ENCODE peak calls at places on chromosomes 2 and 18, in four cellular contexts. X is NCI-H187 treated with DMSO at 0.1 percent for 48 hours, T is A549, K is uterus. F is an unnamed sample.

GRCh38 chr2:238703436-238703835 is 144.4 kb upstream of the TWIST2 start:
- DNase-seq in X (no peak), T (no peak), K (no peak), F (no peak)

GRCh38 chr18:6413554-6414117 is 1.1 kb downstream of the L3MBTL4 start:
- DNase-seq in X (no peak), T (no peak), K (no peak), F (no peak)

GRCh38 chr2:106581276-106581675 is 94.1 kb downstream of the CD8B2 start:
- DNase-seq in X (no peak), T (no peak), K (no peak), F (no peak)

GRCh38 chr2:10344105-10345066 is 41.7 kb downstream of the HPCAL1 start:
- DNase-seq in X (no peak), T (no peak), K (no peak), F (no peak)

GRCh38 chr2:97730245-97730644 is 16.9 kb downstream of the ZAP70 start:
- DNase-seq in X (no peak), T (no peak), K (no peak), F (no peak)

GRCh38 chr2:96111823-96112500 is 4.4 kb downstream of the ADRA2B start:
- DNase-seq in X (no peak), T (no peak), K (no peak), F (no peak)

GRCh38 chr2:226738191-226738820 is 61.3 kb downstream of the IRS1 start:
- DNase-seq in X (no peak), T (no peak), K (no peak), F (no peak)

GRCh38 chr2:182952741-182953450 is 85.4 kb downstream of the NCKAP1 start:
- DNase-seq in X (no peak), T (no peak), K (no peak), F (no peak)

GRCh38 chr2:234674781-234675201 is 177.9 kb upstream of the ARL4C start:
- DNase-seq in X (no peak), T (peak), K (no peak), F (no peak)

GRCh38 chr2:86140969-86141392 is 34.9 kb downstream of the PTCD3 start:
- DNase-seq in X (no peak), T (no peak), K (no peak), F (no peak)

GRCh38 chr2:235989591-235989990 is 178.6 kb downstream of the GBX2 start:
- DNase-seq in X (no peak), T (no peak), K (no peak), F (no peak)

GRCh38 chr18:22324191-22325131 is 93.3 kb downstream of the CTAGE1 start:
- DNase-seq in X (no peak), T (no peak), K (peak), F (peak)

GRCh38 chr2:19632327-19633040 is 269.3 kb downstream of the TTC32 start:
- DNase-seq in X (no peak), T (no peak), K (peak), F (no peak)

GRCh38 chr2:144015655-144016245 is 504.2 kb downstream of the ZEB2 start:
- DNase-seq in X (no peak), T (peak), K (no peak), F (no peak)

GRCh38 chr2:39780825-39781600 is 2.0 kb upstream of the THUMPD2 start:
- DNase-seq in X (no peak), T (peak), K (peak), F (no peak)

GRCh38 chr2:9473985-9474360 is 378 bp upstream of the IAH1 start:
- DNase-seq in X (no peak), T (no peak), K (peak), F (peak)

GRCh38 chr2:215358312-215358845 is 46.5 kb downstream of the ATIC start:
- DNase-seq in X (no peak), T (no peak), K (no peak), F (no peak)

GRCh38 chr2:54077088-54077900 is 38.1 kb upstream of the ACYP2 start:
- DNase-seq in X (no peak), T (no peak), K (no peak), F (no peak)

GRCh38 chr2:239324456-239324855 is 76.4 kb downstream of the HDAC4 start:
- DNase-seq in X (no peak), T (no peak), K (no peak), F (no peak)

GRCh38 chr2:159290289-159290907 is 3.9 kb upstream of the WDSUB1 start:
- DNase-seq in X (no peak), T (peak), K (no peak), F (peak)

GRCh38 chr2:196331143-196331542 is 159.8 kb upstream of the STK17B start:
- DNase-seq in X (no peak), T (peak), K (no peak), F (peak)

GRCh38 chr2:188607501-188607900 is 315.8 kb downstream of the GULP1 start:
- DNase-seq in X (no peak), T (peak), K (no peak), F (no peak)

GRCh38 chr18:76006151-76006550 is 488.9 kb downstream of the ZNF516 start:
- DNase-seq in X (no peak), T (no peak), K (no peak), F (no peak)

GRCh38 chr2:10208736-10209135 is 86.2 kb downstream of the RRM2 start:
- DNase-seq in X (no peak), T (no peak), K (no peak), F (no peak)

GRCh38 chr2:61582191-61582590 is 44.0 kb upstream of the XPO1 start:
- DNase-seq in X (no peak), T (peak), K (no peak), F (no peak)

GRCh38 chr2:240365971-240366471 is 69.4 kb upstream of the GPC1 start:
- DNase-seq in X (no peak), T (no peak), K (no peak), F (no peak)

GRCh38 chr2:234564719-234565118 is 67.8 kb upstream of the ARL4C start:
- DNase-seq in X (no peak), T (no peak), K (no peak), F (peak)

GRCh38 chr18:23283933-23284430 is 148.7 kb downstream of the CABLES1 start:
- DNase-seq in X (no peak), T (peak), K (no peak), F (peak)

GRCh38 chr2:9258953-9259399 is 52.4 kb downstream of the ASAP2 start:
- DNase-seq in X (no peak), T (no peak), K (no peak), F (peak)

GRCh38 chr2:69026026-69026425 is 13.0 kb downstream of the ANTXR1 start:
- DNase-seq in X (peak), T (peak), K (no peak), F (peak)

GRCh38 chr18:76412010-76412817 is 82.8 kb downstream of the ZNF516 start:
- DNase-seq in X (no peak), T (no peak), K (peak), F (no peak)

GRCh38 chr2:239790313-239790712 is 234.8 kb downstream of the NDUFA10 start:
- DNase-seq in X (no peak), T (no peak), K (peak), F (no peak)

GRCh38 chr2:38076710-38077430 is 919 bp upstream of the CYP1B1 start:
- DNase-seq in X (no peak), T (peak), K (peak), F (no peak)

GRCh38 chr2:241133436-241133820 is 15.8 kb downstream of the PASK start:
- DNase-seq in X (no peak), T (no peak), K (no peak), F (no peak)

GRCh38 chr2:223576873-223577272 is 25.3 kb downstream of the SCG2 start:
- DNase-seq in X (no peak), T (peak), K (no peak), F (no peak)

GRCh38 chr2:182814380-182814779 is 52.1 kb downstream of the FRZB start:
- DNase-seq in X (no peak), T (no peak), K (no peak), F (no peak)

GRCh38 chr18:76126327-76126726 is 368.7 kb downstream of the ZNF516 start:
- DNase-seq in X (no peak), T (no peak), K (no peak), F (no peak)

GRCh38 chr2:139260052-139260430 is 479.9 kb upstream of the NXPH2 start:
- DNase-seq in X (no peak), T (no peak), K (no peak), F (no peak)

GRCh38 chr2:9949239-9949991 is 2.1 kb upstream of the GRHL1 start:
- DNase-seq in X (no peak), T (no peak), K (no peak), F (no peak)

F was measured in endothelial cell of umbilical vein.